ENCODE peak calls at places on chromosomes 7 and 10, in six cellular contexts. Q, Y, P, T, I and H are unnamed samples.

GRCh38 chr10:99460070-99460469 is 29.6 kb upstream of the GOT1 start:
- DNase-seq in Q (no peak), P (no peak), Y (no peak), I (no peak), T (no peak), H (no peak)

GRCh38 chr7:137985253-137985896 is 16.5 kb downstream of the CREB3L2 start:
- DNase-seq in I (no peak), Y (no peak), Q (no peak), T (no peak), P (no peak), H (no peak)

GRCh38 chr10:31771345-31771831 is 157.2 kb downstream of the ARHGAP12 start:
- DNase-seq in T (no peak), Y (no peak), I (no peak), P (no peak), Q (no peak), H (no peak)

GRCh38 chr10:5810235-5810634 is 3.0 kb downstream of the GDI2 start:
- DNase-seq in Y (no peak), I (no peak), Q (no peak), P (no peak), T (no peak), H (no peak)

GRCh38 chr7:15305002-15305600 is 256.7 kb downstream of the AGMO start:
- DNase-seq in Q (no peak), P (peak), T (peak), Y (no peak), I (peak), H (no peak)

GRCh38 chr10:102645741-102646609 is 1.7 kb downstream of the TRIM8 start:
- DNase-seq in P (peak), Q (peak), I (peak), T (peak), Y (peak), H (peak)

GRCh38 chr7:28465697-28466096 is 53.4 kb downstream of the CREB5 start:
- DNase-seq in P (no peak), I (no peak), Q (no peak), Y (no peak), T (no peak), H (no peak)

GRCh38 chr7:142891490-142892082 is 6.0 kb upstream of the TRPV6 start:
- DNase-seq in Y (no peak), I (no peak), T (no peak), P (no peak), Q (no peak), H (no peak)

GRCh38 chr10:80498039-80498832 is 39.5 kb upstream of the SH2D4B start:
- DNase-seq in I (peak), Q (no peak), Y (no peak), P (no peak), T (no peak), H (no peak)

GRCh38 chr10:108877130-108877529 is 1046.2 kb downstream of the XPNPEP1 start:
- DNase-seq in P (no peak), Q (no peak), T (no peak), I (no peak), Y (no peak), H (no peak)

GRCh38 chr7:144407266-144407931 is 3.9 kb upstream of the NOBOX start:
- DNase-seq in P (no peak), I (peak), T (peak), Y (no peak), Q (no peak), H (no peak)

GRCh38 chr7:27150568-27151340 is 1.6 kb downstream of the HOXA3 start:
- DNase-seq in Q (peak), T (peak), I (peak), Y (peak), P (no peak), H (peak)

GRCh38 chr7:8719102-8719501 is 285.7 kb downstream of the NXPH1 start:
- DNase-seq in Q (no peak), Y (no peak), P (no peak), I (no peak), T (no peak), H (no peak)